ENCODE peak calls at places on chromosomes 12 and 14, in eight cellular contexts. One of them, this sample, is unnamed.

GRCh38 chr14:73740921-73741326 is 26.7 kb upstream of the PNMA1 start:
- DNase-seq in kidney epithelial cell: no peak
- DNase-seq in osteocyte: no peak
- DNase-seq in astrocyte: no peak
- DNase-seq in cardiac muscle cell: peak; percentile 65
- DNase-seq in A549: peak; percentile 38
- DNase-seq in body of pancreas: peak; percentile 88
- DNase-seq in foreskin fibroblast: peak; percentile 63
- DNase-seq in this sample: peak; percentile 84

GRCh38 chr12:49545815-49546214 is 7.0 kb downstream of the KCNH3 start:
- DNase-seq in kidney epithelial cell: no peak
- DNase-seq in osteocyte: no peak
- DNase-seq in astrocyte: no peak
- DNase-seq in cardiac muscle cell: no peak
- DNase-seq in A549: no peak
- DNase-seq in body of pancreas: no peak
- DNase-seq in foreskin fibroblast: no peak
- DNase-seq in this sample: no peak

GRCh38 chr12:48388938-48389337 is 38.2 kb upstream of the ZNF641 start:
- DNase-seq in kidney epithelial cell: no peak
- DNase-seq in osteocyte: no peak
- DNase-seq in astrocyte: peak; percentile 58
- DNase-seq in cardiac muscle cell: peak; percentile 8
- DNase-seq in A549: no peak
- DNase-seq in body of pancreas: no peak
- DNase-seq in foreskin fibroblast: peak; percentile 1
- DNase-seq in this sample: peak; percentile 16

GRCh38 chr12:62434504-62435336 is 31.9 kb upstream of the MON2 start:
- DNase-seq in kidney epithelial cell: no peak
- DNase-seq in osteocyte: no peak
- DNase-seq in astrocyte: no peak
- DNase-seq in cardiac muscle cell: no peak
- DNase-seq in A549: no peak
- DNase-seq in body of pancreas: peak; percentile 16
- DNase-seq in foreskin fibroblast: no peak
- DNase-seq in this sample: no peak

GRCh38 chr12:66365718-66366485 is 63.6 kb downstream of the HELB start:
- DNase-seq in kidney epithelial cell: no peak
- DNase-seq in osteocyte: no peak
- DNase-seq in astrocyte: no peak
- DNase-seq in cardiac muscle cell: peak; percentile 61
- DNase-seq in A549: no peak
- DNase-seq in body of pancreas: no peak
- DNase-seq in foreskin fibroblast: peak; percentile 9
- DNase-seq in this sample: no peak

GRCh38 chr12:75452675-75453330 is 27.8 kb upstream of the GLIPR1 start:
- DNase-seq in kidney epithelial cell: no peak
- DNase-seq in osteocyte: no peak
- DNase-seq in astrocyte: peak; percentile 70
- DNase-seq in cardiac muscle cell: peak; percentile 21
- DNase-seq in A549: peak; percentile 27
- DNase-seq in body of pancreas: no peak
- DNase-seq in foreskin fibroblast: peak; percentile 51
- DNase-seq in this sample: peak; percentile 11

GRCh38 chr12:131196220-131196619 is 242.5 kb downstream of the ADGRD1 start:
- DNase-seq in kidney epithelial cell: no peak
- DNase-seq in osteocyte: no peak
- DNase-seq in astrocyte: no peak
- DNase-seq in cardiac muscle cell: no peak
- DNase-seq in A549: no peak
- DNase-seq in body of pancreas: no peak
- DNase-seq in foreskin fibroblast: no peak
- DNase-seq in this sample: no peak

GRCh38 chr14:80618751-80619329 is 322.7 kb downstream of the CEP128 start:
- DNase-seq in kidney epithelial cell: no peak
- DNase-seq in osteocyte: no peak
- DNase-seq in astrocyte: no peak
- DNase-seq in cardiac muscle cell: no peak
- DNase-seq in A549: no peak
- DNase-seq in body of pancreas: no peak
- DNase-seq in foreskin fibroblast: no peak
- DNase-seq in this sample: peak; percentile 91

GRCh38 chr12:40959041-40959440 is 229.1 kb upstream of the PDZRN4 start:
- DNase-seq in kidney epithelial cell: no peak
- DNase-seq in osteocyte: no peak
- DNase-seq in astrocyte: peak; percentile 73
- DNase-seq in cardiac muscle cell: no peak
- DNase-seq in A549: no peak
- DNase-seq in body of pancreas: no peak
- DNase-seq in foreskin fibroblast: no peak
- DNase-seq in this sample: peak; percentile 74

GRCh38 chr14:20429801-20430669 is 5.9 kb downstream of the KLHL33 start:
- DNase-seq in kidney epithelial cell: no peak
- DNase-seq in osteocyte: no peak
- DNase-seq in astrocyte: no peak
- DNase-seq in cardiac muscle cell: no peak
- DNase-seq in A549: no peak
- DNase-seq in body of pancreas: peak; percentile 75
- DNase-seq in foreskin fibroblast: no peak
- DNase-seq in this sample: no peak

GRCh38 chr14:83164016-83164415 is 1630.4 kb upstream of the SEL1L start:
- DNase-seq in kidney epithelial cell: peak; percentile 75
- DNase-seq in osteocyte: no peak
- DNase-seq in astrocyte: peak; percentile 43
- DNase-seq in cardiac muscle cell: peak; percentile 1
- DNase-seq in A549: no peak
- DNase-seq in body of pancreas: no peak
- DNase-seq in foreskin fibroblast: peak; percentile 84
- DNase-seq in this sample: peak; percentile 52

GRCh38 chr12:121789233-121789781 is 4.2 kb downstream of the RHOF start:
- DNase-seq in kidney epithelial cell: no peak
- DNase-seq in osteocyte: no peak
- DNase-seq in astrocyte: no peak
- DNase-seq in cardiac muscle cell: no peak
- DNase-seq in A549: no peak
- DNase-seq in body of pancreas: no peak
- DNase-seq in foreskin fibroblast: no peak
- DNase-seq in this sample: no peak

GRCh38 chr14:72641086-72641485 is 252.8 kb downstream of the DPF3 start:
- DNase-seq in kidney epithelial cell: no peak
- DNase-seq in osteocyte: peak; percentile 42
- DNase-seq in astrocyte: no peak
- DNase-seq in cardiac muscle cell: no peak
- DNase-seq in A549: no peak
- DNase-seq in body of pancreas: no peak
- DNase-seq in foreskin fibroblast: no peak
- DNase-seq in this sample: no peak

GRCh38 chr12:88206636-88207035 is 64.5 kb downstream of the TMTC3 start:
- DNase-seq in kidney epithelial cell: no peak
- DNase-seq in osteocyte: no peak
- DNase-seq in astrocyte: no peak
- DNase-seq in cardiac muscle cell: peak; percentile 53
- DNase-seq in A549: no peak
- DNase-seq in body of pancreas: no peak
- DNase-seq in foreskin fibroblast: peak; percentile 91
- DNase-seq in this sample: peak; percentile 91

GRCh38 chr14:90760591-90761316 is 55.5 kb downstream of the TTC7B start:
- DNase-seq in kidney epithelial cell: no peak
- DNase-seq in osteocyte: peak; percentile 74
- DNase-seq in astrocyte: peak; percentile 10
- DNase-seq in cardiac muscle cell: peak; percentile 62
- DNase-seq in A549: peak; percentile 55
- DNase-seq in body of pancreas: no peak
- DNase-seq in foreskin fibroblast: peak; percentile 22
- DNase-seq in this sample: peak; percentile 32
- TF ChIP-seq CTCF in kidney epithelial cell: peak; percentile 56
- TF ChIP-seq CTCF in osteocyte: peak; percentile 58
- TF ChIP-seq CTCF in astrocyte: peak; percentile 45
- TF ChIP-seq CTCF in cardiac muscle cell: peak; percentile 68
- TF ChIP-seq CTCF in A549: peak; percentile 48
- TF ChIP-seq CTCF in body of pancreas: peak; percentile 13
- TF ChIP-seq CTCF in foreskin fibroblast: peak; percentile 54
- TF ChIP-seq CTCF in this sample: peak; percentile 67

GRCh38 chr14:51209457-51209856 is 30.6 kb upstream of the TMX1 start:
- DNase-seq in kidney epithelial cell: no peak
- DNase-seq in osteocyte: no peak
- DNase-seq in astrocyte: no peak
- DNase-seq in cardiac muscle cell: no peak
- DNase-seq in A549: no peak
- DNase-seq in body of pancreas: no peak
- DNase-seq in foreskin fibroblast: no peak
- DNase-seq in this sample: no peak

GRCh38 chr14:51206462-51206861 is 33.6 kb upstream of the TMX1 start:
- DNase-seq in kidney epithelial cell: no peak
- DNase-seq in osteocyte: no peak
- DNase-seq in astrocyte: no peak
- DNase-seq in cardiac muscle cell: no peak
- DNase-seq in A549: no peak
- DNase-seq in body of pancreas: no peak
- DNase-seq in foreskin fibroblast: no peak
- DNase-seq in this sample: no peak

GRCh38 chr14:51211149-51211548 is 28.9 kb upstream of the TMX1 start:
- DNase-seq in kidney epithelial cell: peak; percentile 14
- DNase-seq in osteocyte: no peak
- DNase-seq in astrocyte: peak; percentile 35
- DNase-seq in cardiac muscle cell: peak; percentile 61
- DNase-seq in A549: peak; percentile 14
- DNase-seq in body of pancreas: peak; percentile 74
- DNase-seq in foreskin fibroblast: peak; percentile 17
- DNase-seq in this sample: no peak

GRCh38 chr14:51210594-51210993 is 29.5 kb upstream of the TMX1 start:
- DNase-seq in kidney epithelial cell: no peak
- DNase-seq in osteocyte: no peak
- DNase-seq in astrocyte: no peak
- DNase-seq in cardiac muscle cell: no peak
- DNase-seq in A549: no peak
- DNase-seq in body of pancreas: no peak
- DNase-seq in foreskin fibroblast: no peak
- DNase-seq in this sample: no peak

GRCh38 chr14:51208982-51209381 is 31.1 kb upstream of the TMX1 start:
- DNase-seq in kidney epithelial cell: no peak
- DNase-seq in osteocyte: no peak
- DNase-seq in astrocyte: no peak
- DNase-seq in cardiac muscle cell: no peak
- DNase-seq in A549: no peak
- DNase-seq in body of pancreas: no peak
- DNase-seq in foreskin fibroblast: no peak
- DNase-seq in this sample: no peak
- TF ChIP-seq CTCF in kidney epithelial cell: no peak
- TF ChIP-seq CTCF in osteocyte: no peak
- TF ChIP-seq CTCF in astrocyte: no peak
- TF ChIP-seq CTCF in cardiac muscle cell: no peak
- TF ChIP-seq CTCF in A549: no peak
- TF ChIP-seq CTCF in body of pancreas: no peak
- TF ChIP-seq CTCF in foreskin fibroblast: no peak
- TF ChIP-seq CTCF in this sample: no peak

GRCh38 chr12:126424696-126425095 is 1359.5 kb downstream of the AACS start:
- DNase-seq in kidney epithelial cell: no peak
- DNase-seq in osteocyte: no peak
- DNase-seq in astrocyte: peak; percentile 46
- DNase-seq in cardiac muscle cell: no peak
- DNase-seq in A549: no peak
- DNase-seq in body of pancreas: no peak
- DNase-seq in foreskin fibroblast: no peak
- DNase-seq in this sample: no peak
- TF ChIP-seq CTCF in kidney epithelial cell: no peak
- TF ChIP-seq CTCF in osteocyte: no peak
- TF ChIP-seq CTCF in astrocyte: no peak
- TF ChIP-seq CTCF in cardiac muscle cell: no peak
- TF ChIP-seq CTCF in A549: no peak
- TF ChIP-seq CTCF in body of pancreas: no peak
- TF ChIP-seq CTCF in foreskin fibroblast: no peak
- TF ChIP-seq CTCF in this sample: no peak

GRCh38 chr12:55681142-55682077 is 26.3 kb downstream of the ITGA7 start:
- DNase-seq in kidney epithelial cell: no peak
- DNase-seq in osteocyte: no peak
- DNase-seq in astrocyte: peak; percentile 53
- DNase-seq in cardiac muscle cell: peak; percentile 62
- DNase-seq in A549: peak; percentile 92
- DNase-seq in body of pancreas: peak; percentile 82
- DNase-seq in foreskin fibroblast: peak; percentile 79
- DNase-seq in this sample: peak; percentile 20
- TF ChIP-seq CTCF in kidney epithelial cell: peak; percentile 61
- TF ChIP-seq CTCF in osteocyte: peak; percentile 28
- TF ChIP-seq CTCF in astrocyte: no peak
- TF ChIP-seq CTCF in cardiac muscle cell: peak; percentile 25
- TF ChIP-seq CTCF in A549: peak; percentile 71
- TF ChIP-seq CTCF in body of pancreas: peak; percentile 47
- TF ChIP-seq CTCF in foreskin fibroblast: peak; percentile 28
- TF ChIP-seq CTCF in this sample: peak; percentile 41

GRCh38 chr12:122947352-122947792 is 18.9 kb downstream of the ABCB9 start:
- DNase-seq in kidney epithelial cell: no peak
- DNase-seq in osteocyte: no peak
- DNase-seq in astrocyte: no peak
- DNase-seq in cardiac muscle cell: no peak
- DNase-seq in A549: no peak
- DNase-seq in body of pancreas: peak; percentile 66
- DNase-seq in foreskin fibroblast: no peak
- DNase-seq in this sample: no peak
- TF ChIP-seq CTCF in kidney epithelial cell: no peak
- TF ChIP-seq CTCF in osteocyte: no peak
- TF ChIP-seq CTCF in astrocyte: no peak
- TF ChIP-seq CTCF in cardiac muscle cell: no peak
- TF ChIP-seq CTCF in A549: no peak
- TF ChIP-seq CTCF in body of pancreas: no peak
- TF ChIP-seq CTCF in foreskin fibroblast: no peak
- TF ChIP-seq CTCF in this sample: no peak

DNA sequence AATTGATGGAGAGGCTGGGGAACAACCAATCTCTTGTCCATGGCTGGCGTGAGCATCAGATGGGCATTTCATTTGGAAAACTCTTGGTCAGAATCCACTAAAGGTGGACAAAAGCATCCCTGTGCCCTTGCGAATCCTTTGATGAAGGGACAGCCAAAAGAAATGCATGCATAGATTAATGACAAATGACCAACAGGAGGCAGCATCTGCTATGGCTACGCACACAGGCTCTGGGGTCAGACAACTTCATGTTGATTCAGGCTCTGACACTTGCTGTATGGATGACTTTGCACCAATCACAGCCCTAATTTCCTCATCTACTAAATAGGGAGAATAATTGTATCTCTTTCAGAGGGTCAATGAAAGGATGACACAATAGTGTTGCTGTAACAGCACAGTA is 117.5 kb downstream of the ASCL4 start:
- DNase-seq in kidney epithelial cell: no peak
- DNase-seq in osteocyte: no peak
- DNase-seq in astrocyte: no peak
- DNase-seq in cardiac muscle cell: peak; percentile 20
- DNase-seq in A549: peak; percentile 24
- DNase-seq in body of pancreas: no peak
- DNase-seq in foreskin fibroblast: no peak
- DNase-seq in this sample: peak; percentile 13
- TF ChIP-seq CTCF in kidney epithelial cell: peak; percentile 7
- TF ChIP-seq CTCF in osteocyte: peak; percentile 29
- TF ChIP-seq CTCF in astrocyte: peak; percentile 16
- TF ChIP-seq CTCF in cardiac muscle cell: peak; percentile 28
- TF ChIP-seq CTCF in A549: no peak
- TF ChIP-seq CTCF in body of pancreas: no peak
- TF ChIP-seq CTCF in foreskin fibroblast: no peak
- TF ChIP-seq CTCF in this sample: peak; percentile 25